ENCODE peak calls at places on chromosome 7, in five cellular contexts. One of them, this sample, is unnamed. For H3K9me3 and H3K9me2, the result is how much of the 10 kb centered on the place peaks cover.

GRCh38 chr7:70919491-70920073 is 212.4 kb upstream of the GALNT17 start:
- DNase-seq in MM.1S: no peak
- DNase-seq in SK-N-SH: no peak
- DNase-seq in Karpas-422: no peak
- DNase-seq in hepatocyte: peak
- DNase-seq in this sample: no peak

GRCh38 chr7:76260171-76260703 is 42.2 kb upstream of the HSPB1 start:
- DNase-seq in MM.1S: no peak
- DNase-seq in SK-N-SH: peak
- DNase-seq in Karpas-422: peak
- DNase-seq in hepatocyte: peak
- DNase-seq in this sample: peak

GRCh38 chr7:122304604-122304975 is at the start of gene FEZF1:
- DNase-seq in MM.1S: peak
- DNase-seq in SK-N-SH: no peak
- DNase-seq in Karpas-422: no peak
- DNase-seq in hepatocyte: peak
- DNase-seq in this sample: no peak

GRCh38 chr7:47389923-47390630 is 191.8 kb downstream of the TNS3 start:
- DNase-seq in MM.1S: no peak
- DNase-seq in SK-N-SH: no peak
- DNase-seq in Karpas-422: no peak
- DNase-seq in hepatocyte: no peak
- DNase-seq in this sample: no peak

GRCh38 chr7:748446-748845 is 21.4 kb upstream of the PRKAR1B start:
- DNase-seq in MM.1S: no peak
- DNase-seq in SK-N-SH: no peak
- DNase-seq in Karpas-422: no peak
- DNase-seq in hepatocyte: no peak
- DNase-seq in this sample: no peak

GRCh38 chr7:18770852-18771251 is 275.3 kb downstream of the HDAC9 start:
- DNase-seq in MM.1S: no peak
- DNase-seq in SK-N-SH: no peak
- DNase-seq in Karpas-422: no peak
- DNase-seq in hepatocyte: no peak
- DNase-seq in this sample: no peak

GRCh38 chr7:77627307-77627671 is 69.0 kb upstream of the RSBN1L start:
- DNase-seq in MM.1S: no peak
- DNase-seq in SK-N-SH: no peak
- DNase-seq in Karpas-422: no peak
- DNase-seq in hepatocyte: no peak
- DNase-seq in this sample: no peak

GRCh38 chr7:18638594-18639452 is 143.3 kb downstream of the HDAC9 start:
- DNase-seq in MM.1S: no peak
- DNase-seq in SK-N-SH: no peak
- DNase-seq in Karpas-422: no peak
- DNase-seq in hepatocyte: no peak
- DNase-seq in this sample: no peak

GRCh38 chr7:100894860-100895700 is 608 bp downstream of the ACHE start:
- DNase-seq in MM.1S: no peak
- DNase-seq in SK-N-SH: peak
- DNase-seq in Karpas-422: peak
- DNase-seq in hepatocyte: peak
- DNase-seq in this sample: peak

GRCh38 chr7:105298004-105298403 is 90.7 kb downstream of the SRPK2 start:
- DNase-seq in MM.1S: no peak
- DNase-seq in SK-N-SH: no peak
- DNase-seq in Karpas-422: no peak
- DNase-seq in hepatocyte: no peak
- DNase-seq in this sample: no peak

GRCh38 chr7:151537818-151538561 is 18.3 kb upstream of the RHEB start:
- DNase-seq in MM.1S: no peak
- DNase-seq in SK-N-SH: no peak
- DNase-seq in Karpas-422: peak
- DNase-seq in hepatocyte: no peak
- DNase-seq in this sample: no peak

GRCh38 chr7:108335264-108335918 is 120.8 kb downstream of the NRCAM start:
- DNase-seq in MM.1S: peak
- DNase-seq in SK-N-SH: peak
- DNase-seq in Karpas-422: no peak
- DNase-seq in hepatocyte: peak
- DNase-seq in this sample: no peak

GRCh38 chr7:81687062-81687461 is 82.8 kb downstream of the HGF start:
- DNase-seq in MM.1S: no peak
- DNase-seq in SK-N-SH: no peak
- DNase-seq in Karpas-422: no peak
- DNase-seq in hepatocyte: no peak
- DNase-seq in this sample: no peak

GRCh38 chr7:26365077-26365896 is 73.6 kb downstream of the SNX10 start:
- DNase-seq in MM.1S: peak
- DNase-seq in SK-N-SH: peak
- DNase-seq in Karpas-422: peak
- DNase-seq in hepatocyte: peak
- DNase-seq in this sample: peak

GRCh38 chr7:83005410-83005809 is 157.3 kb downstream of the PCLO start:
- DNase-seq in MM.1S: peak
- DNase-seq in SK-N-SH: no peak
- DNase-seq in Karpas-422: no peak
- DNase-seq in hepatocyte: peak
- DNase-seq in this sample: peak

GRCh38 chr7:365593-365992 is 75.6 kb downstream of the FOXL3 start:
- DNase-seq in MM.1S: no peak
- DNase-seq in SK-N-SH: no peak
- DNase-seq in Karpas-422: no peak
- DNase-seq in hepatocyte: no peak
- DNase-seq in this sample: no peak

GRCh38 chr7:35780070-35780469 is 20.8 kb upstream of the SEPTIN7 start:
- DNase-seq in MM.1S: no peak
- DNase-seq in SK-N-SH: no peak
- DNase-seq in Karpas-422: no peak
- DNase-seq in hepatocyte: no peak
- DNase-seq in this sample: no peak

GRCh38 chr7:138125119-138125518 is 48.9 kb downstream of the AKR1D1 start:
- DNase-seq in MM.1S: no peak
- DNase-seq in SK-N-SH: no peak
- DNase-seq in Karpas-422: no peak
- DNase-seq in hepatocyte: no peak
- DNase-seq in this sample: no peak

GRCh38 chr7:23618241-23618640 is 21.1 kb downstream of the CCDC126 start:
- DNase-seq in MM.1S: no peak
- DNase-seq in SK-N-SH: no peak
- DNase-seq in Karpas-422: no peak
- DNase-seq in hepatocyte: no peak
- DNase-seq in this sample: no peak

GRCh38 chr7:102412548-102412947 is 16.4 kb downstream of the PRKRIP1 start:
- DNase-seq in MM.1S: peak
- DNase-seq in SK-N-SH: peak
- DNase-seq in Karpas-422: no peak
- DNase-seq in hepatocyte: no peak
- DNase-seq in this sample: peak

DNA sequence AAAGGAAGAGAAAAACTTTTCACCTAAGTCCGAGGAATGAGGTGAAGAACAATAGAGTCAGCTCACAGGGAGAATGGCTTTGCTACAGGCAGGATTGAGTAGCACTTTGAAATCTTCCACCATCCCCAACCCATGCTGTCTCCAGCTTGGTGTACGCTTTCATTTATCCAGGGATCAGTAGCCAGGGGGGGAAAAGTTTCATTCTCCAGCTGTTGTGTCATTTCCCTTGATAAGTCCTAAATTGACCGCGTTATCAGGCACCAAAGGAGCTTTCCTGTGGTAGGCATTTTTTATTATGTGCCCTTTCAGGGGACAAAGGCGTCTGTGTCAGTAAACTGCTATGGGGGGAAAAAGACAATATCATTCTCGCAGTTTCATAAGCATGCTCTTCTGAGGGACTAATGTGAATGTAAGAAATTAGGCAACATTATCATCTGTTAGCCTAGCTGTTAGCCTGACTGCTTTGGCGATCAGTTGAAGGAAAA is 106.6 kb upstream of the YAE1 start:
- DNase-seq in MM.1S: no peak
- DNase-seq in SK-N-SH: peak
- DNase-seq in Karpas-422: no peak
- DNase-seq in hepatocyte: no peak
- DNase-seq in this sample: no peak
- H2AFZ ChIP-seq in MM.1S: no peak
- H2AFZ ChIP-seq in SK-N-SH: no peak
- H2AFZ ChIP-seq in Karpas-422: no peak
- H2AFZ ChIP-seq in hepatocyte: no peak
- H2AFZ ChIP-seq in this sample: no peak

DNA sequence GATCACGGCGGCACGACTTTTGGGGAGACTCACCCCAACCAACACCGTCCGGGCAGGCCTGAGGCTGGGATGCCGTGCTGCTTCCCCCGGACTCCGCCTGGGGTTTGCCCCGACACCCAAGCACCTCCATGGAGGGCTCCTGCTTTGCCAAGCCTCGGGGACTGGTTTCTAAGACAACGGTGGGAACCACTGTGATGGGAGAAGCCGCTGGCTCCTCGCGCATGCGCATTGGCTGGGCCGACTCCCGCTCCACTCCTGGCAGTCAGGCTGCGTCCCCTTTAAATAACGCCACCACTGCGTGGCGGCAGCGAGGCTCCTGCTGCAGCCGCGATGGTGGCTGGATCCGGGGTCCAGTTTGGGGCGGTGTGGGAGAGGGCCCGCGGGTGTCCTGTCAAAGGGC is 201.0 kb downstream of the ZNF716 start:
- DNase-seq in MM.1S: no peak
- DNase-seq in SK-N-SH: peak
- DNase-seq in Karpas-422: no peak
- DNase-seq in hepatocyte: no peak
- DNase-seq in this sample: no peak
- H3K9me3 ChIP-seq in MM.1S: under half
- H3K9me3 ChIP-seq in SK-N-SH: under half
- H3K9me3 ChIP-seq in Karpas-422: under half
- H3K9me3 ChIP-seq in hepatocyte: under half
- H3K9me3 ChIP-seq in this sample: under half

DNA sequence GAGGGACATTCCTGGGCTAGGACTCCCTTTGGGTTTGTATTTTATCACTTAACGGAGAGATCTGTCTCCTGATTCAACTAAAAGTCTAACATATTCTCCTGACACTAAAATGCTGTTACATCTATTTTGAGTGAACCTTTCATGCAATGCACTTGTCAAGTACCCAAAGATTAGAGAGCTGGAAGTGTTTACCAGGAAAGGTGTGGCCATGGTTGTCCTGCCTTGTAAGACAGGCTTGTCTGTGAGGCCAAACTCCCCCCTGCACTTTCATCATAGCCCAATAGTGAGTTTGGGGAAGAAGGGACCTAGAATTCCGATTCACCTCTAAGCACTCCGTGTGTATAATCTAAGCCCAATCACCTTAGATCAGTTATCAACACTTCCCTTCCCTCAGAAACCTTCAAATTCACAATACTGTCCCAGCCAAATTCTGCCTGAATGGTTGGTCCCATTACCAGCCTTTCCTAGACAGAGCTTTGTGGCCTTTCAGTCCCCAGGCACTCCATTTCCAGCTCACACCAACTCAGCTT is 162.6 kb upstream of the NAMPT start:
- DNase-seq in MM.1S: no peak
- DNase-seq in SK-N-SH: no peak
- DNase-seq in Karpas-422: no peak
- DNase-seq in hepatocyte: no peak
- DNase-seq in this sample: no peak
- H3K9me2 ChIP-seq in MM.1S: under half
- H3K9me2 ChIP-seq in SK-N-SH: under half
- H3K9me2 ChIP-seq in Karpas-422: under half
- H3K9me2 ChIP-seq in hepatocyte: under half
- H3K9me2 ChIP-seq in this sample: under half

DNA sequence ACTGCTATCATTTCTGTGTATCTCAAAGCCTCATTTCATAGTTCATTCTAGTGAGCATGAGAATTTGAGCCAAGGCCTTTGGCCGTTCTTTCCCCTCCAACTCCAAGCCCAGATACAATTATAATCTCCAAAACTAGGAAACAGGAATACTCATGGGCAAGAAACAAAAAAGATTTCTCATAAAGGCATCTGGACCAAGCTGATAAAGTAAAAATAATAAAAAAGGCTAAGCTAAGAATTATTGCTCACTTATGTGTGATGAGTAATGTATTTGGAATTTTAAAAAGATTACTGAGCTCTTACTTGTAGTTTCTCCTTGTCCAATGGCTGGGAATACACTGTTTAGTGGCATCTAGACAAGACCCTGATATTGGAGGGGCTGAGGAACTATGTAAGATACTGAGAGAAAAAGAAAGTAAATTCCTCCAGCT is 196.4 kb upstream of the POM121L12 start:
- DNase-seq in MM.1S: no peak
- DNase-seq in SK-N-SH: no peak
- DNase-seq in Karpas-422: no peak
- DNase-seq in hepatocyte: peak
- DNase-seq in this sample: no peak
- H2AFZ ChIP-seq in MM.1S: peak
- H2AFZ ChIP-seq in SK-N-SH: no peak
- H2AFZ ChIP-seq in Karpas-422: no peak
- H2AFZ ChIP-seq in hepatocyte: no peak
- H2AFZ ChIP-seq in this sample: no peak

GRCh38 chr7:37442268-37442667 is 6.4 kb downstream of the ELMO1 start:
- DNase-seq in MM.1S: no peak
- DNase-seq in SK-N-SH: no peak
- DNase-seq in Karpas-422: no peak
- DNase-seq in hepatocyte: no peak
- DNase-seq in this sample: no peak

GRCh38 chr7:37441405-37441797 is 7.3 kb downstream of the ELMO1 start:
- DNase-seq in MM.1S: no peak
- DNase-seq in SK-N-SH: no peak
- DNase-seq in Karpas-422: no peak
- DNase-seq in hepatocyte: no peak
- DNase-seq in this sample: no peak

GRCh38 chr7:37440738-37441404 is 7.8 kb downstream of the ELMO1 start:
- DNase-seq in MM.1S: no peak
- DNase-seq in SK-N-SH: peak
- DNase-seq in Karpas-422: no peak
- DNase-seq in hepatocyte: no peak
- DNase-seq in this sample: no peak

GRCh38 chr7:37439282-37440021 is 9.2 kb downstream of the ELMO1 start:
- DNase-seq in MM.1S: no peak
- DNase-seq in SK-N-SH: no peak
- DNase-seq in Karpas-422: no peak
- DNase-seq in hepatocyte: no peak
- DNase-seq in this sample: no peak

GRCh38 chr7:37438879-37439278 is 9.8 kb downstream of the ELMO1 start:
- DNase-seq in MM.1S: no peak
- DNase-seq in SK-N-SH: no peak
- DNase-seq in Karpas-422: no peak
- DNase-seq in hepatocyte: no peak
- DNase-seq in this sample: no peak
- H3K9me3 ChIP-seq in MM.1S: under half
- H3K9me3 ChIP-seq in SK-N-SH: under half
- H3K9me3 ChIP-seq in Karpas-422: under half
- H3K9me3 ChIP-seq in hepatocyte: under half
- H3K9me3 ChIP-seq in this sample: under half